ENCODE peak calls at places on chromosomes 1 and 21, in seven cellular contexts. T, M, D, U, G, C and K are unnamed samples.

GRCh38 chr1:34342334-34342733 is 165.6 kb downstream of the C1orf94 start:
- DNase-seq in C (no peak), T (no peak), U (no peak), D (no peak), G (no peak), M (no peak), K (no peak)

GRCh38 chr1:156721131-156721924 is 6.9 kb upstream of the METTL25B start:
- DNase-seq in G (no peak), C (no peak), D (no peak), T (no peak), M (no peak), U (no peak), K (no peak)

GRCh38 chr1:186689907-186690306 is 9.7 kb upstream of the PTGS2 start:
- DNase-seq in C (no peak), G (no peak), M (no peak), D (no peak), T (no peak), U (no peak), K (no peak)

GRCh38 chr1:182699673-182700350 is 15.4 kb upstream of the RGS8 start:
- DNase-seq in D (no peak), G (no peak), U (no peak), M (no peak), C (no peak), T (no peak), K (no peak)

GRCh38 chr1:215517441-215517891 is 49.6 kb upstream of the KCTD3 start:
- DNase-seq in C (no peak), G (peak), T (peak), M (no peak), D (peak), U (no peak), K (peak)

GRCh38 chr1:64136749-64137568 is 66.5 kb upstream of the UBE2U start:
- DNase-seq in D (peak), U (peak), C (peak), M (peak), G (peak), T (peak), K (peak)

GRCh38 chr1:234108921-234109320 is 204.4 kb downstream of the SLC35F3 start:
- DNase-seq in C (no peak), D (no peak), U (no peak), G (peak), M (no peak), T (peak), K (no peak)

GRCh38 chr1:9835758-9836631 is 12.2 kb upstream of the CLSTN1 start:
- DNase-seq in M (no peak), U (no peak), G (peak), D (peak), T (peak), C (no peak), K (no peak)

GRCh38 chr1:30300669-30301068 is 422.7 kb downstream of the MATN1 start:
- DNase-seq in M (no peak), D (no peak), U (no peak), C (no peak), T (no peak), G (no peak), K (no peak)

GRCh38 chr1:29664711-29665110 is 428.4 kb downstream of the PTPRU start:
- DNase-seq in G (no peak), D (no peak), T (no peak), C (no peak), M (no peak), U (no peak), K (no peak)

GRCh38 chr21:15063821-15064575 is 802 bp downstream of the NRIP1 start:
- DNase-seq in G (peak), M (no peak), C (no peak), U (no peak), T (peak), D (peak), K (no peak)